ENCODE peak calls at places on chromosomes 2 and 18, in nine cellular contexts. One of them, this sample, is unnamed.

GRCh38 chr18:79960921-79961526 is 3.4 kb upstream of the HSBP1L1 start:
- DNase-seq in activated B cell treated with CpG ODN at 0.5 μM for 24 hours: no peak
- DNase-seq in kidney tubule cell: no peak
- DNase-seq in iPS DF 19.7: no peak
- DNase-seq in activated effector memory CD4-positive, alpha-beta T cell treated with Interleukin-2 at 50 U/mL for 16 hours: no peak
- DNase-seq in NCI-H345: no peak
- DNase-seq in NCI-H69: no peak
- DNase-seq in M059J: no peak
- DNase-seq in ascending aorta: no peak
- DNase-seq in this sample: no peak

GRCh38 chr2:231126123-231126522 is 1.3 kb upstream of the HTR2B start:
- DNase-seq in activated B cell treated with CpG ODN at 0.5 μM for 24 hours: no peak
- DNase-seq in kidney tubule cell: no peak
- DNase-seq in iPS DF 19.7: no peak
- DNase-seq in activated effector memory CD4-positive, alpha-beta T cell treated with Interleukin-2 at 50 U/mL for 16 hours: no peak
- DNase-seq in NCI-H345: no peak
- DNase-seq in NCI-H69: no peak
- DNase-seq in M059J: no peak
- DNase-seq in ascending aorta: no peak
- DNase-seq in this sample: no peak

GRCh38 chr2:138964413-138964812 is 184.2 kb upstream of the NXPH2 start:
- DNase-seq in activated B cell treated with CpG ODN at 0.5 μM for 24 hours: no peak
- DNase-seq in kidney tubule cell: peak
- DNase-seq in iPS DF 19.7: no peak
- DNase-seq in activated effector memory CD4-positive, alpha-beta T cell treated with Interleukin-2 at 50 U/mL for 16 hours: no peak
- DNase-seq in NCI-H345: peak
- DNase-seq in NCI-H69: peak
- DNase-seq in M059J: no peak
- DNase-seq in ascending aorta: no peak
- DNase-seq in this sample: peak

GRCh38 chr18:75502286-75502685 is 74.8 kb upstream of the SMIM21 start:
- DNase-seq in activated B cell treated with CpG ODN at 0.5 μM for 24 hours: no peak
- DNase-seq in kidney tubule cell: no peak
- DNase-seq in iPS DF 19.7: no peak
- DNase-seq in activated effector memory CD4-positive, alpha-beta T cell treated with Interleukin-2 at 50 U/mL for 16 hours: no peak
- DNase-seq in NCI-H345: no peak
- DNase-seq in NCI-H69: no peak
- DNase-seq in M059J: peak
- DNase-seq in ascending aorta: no peak
- DNase-seq in this sample: no peak

GRCh38 chr2:105294844-105295481 is 34.6 kb downstream of the TGFBRAP1 start:
- DNase-seq in activated B cell treated with CpG ODN at 0.5 μM for 24 hours: no peak
- DNase-seq in kidney tubule cell: peak
- DNase-seq in iPS DF 19.7: no peak
- DNase-seq in activated effector memory CD4-positive, alpha-beta T cell treated with Interleukin-2 at 50 U/mL for 16 hours: no peak
- DNase-seq in NCI-H345: no peak
- DNase-seq in NCI-H69: peak
- DNase-seq in M059J: peak
- DNase-seq in ascending aorta: no peak
- DNase-seq in this sample: peak

GRCh38 chr2:150076281-150076680 is 411.2 kb downstream of the RND3 start:
- DNase-seq in activated B cell treated with CpG ODN at 0.5 μM for 24 hours: no peak
- DNase-seq in kidney tubule cell: peak
- DNase-seq in iPS DF 19.7: no peak
- DNase-seq in activated effector memory CD4-positive, alpha-beta T cell treated with Interleukin-2 at 50 U/mL for 16 hours: no peak
- DNase-seq in NCI-H345: no peak
- DNase-seq in NCI-H69: no peak
- DNase-seq in M059J: peak
- DNase-seq in ascending aorta: no peak
- DNase-seq in this sample: no peak

GRCh38 chr2:70111752-70112591 is 24.7 kb downstream of the PCBP1 start:
- DNase-seq in activated B cell treated with CpG ODN at 0.5 μM for 24 hours: no peak
- DNase-seq in kidney tubule cell: peak
- DNase-seq in iPS DF 19.7: no peak
- DNase-seq in activated effector memory CD4-positive, alpha-beta T cell treated with Interleukin-2 at 50 U/mL for 16 hours: no peak
- DNase-seq in NCI-H345: peak
- DNase-seq in NCI-H69: peak
- DNase-seq in M059J: peak
- DNase-seq in ascending aorta: no peak
- DNase-seq in this sample: peak

GRCh38 chr2:9229470-9229820 is 22.8 kb downstream of the ASAP2 start:
- DNase-seq in activated B cell treated with CpG ODN at 0.5 μM for 24 hours: no peak
- DNase-seq in kidney tubule cell: no peak
- DNase-seq in iPS DF 19.7: no peak
- DNase-seq in activated effector memory CD4-positive, alpha-beta T cell treated with Interleukin-2 at 50 U/mL for 16 hours: no peak
- DNase-seq in NCI-H345: no peak
- DNase-seq in NCI-H69: no peak
- DNase-seq in M059J: no peak
- DNase-seq in ascending aorta: no peak
- DNase-seq in this sample: no peak

GRCh38 chr2:137951606-137952005 is 12.7 kb upstream of the HNMT start:
- DNase-seq in activated B cell treated with CpG ODN at 0.5 μM for 24 hours: no peak
- DNase-seq in kidney tubule cell: peak
- DNase-seq in iPS DF 19.7: no peak
- DNase-seq in activated effector memory CD4-positive, alpha-beta T cell treated with Interleukin-2 at 50 U/mL for 16 hours: no peak
- DNase-seq in NCI-H345: no peak
- DNase-seq in NCI-H69: no peak
- DNase-seq in M059J: peak
- DNase-seq in ascending aorta: no peak
- DNase-seq in this sample: no peak